ENCODE peak calls at places on chromosomes 13 and 19, in seven cellular contexts. J, P, E, A, H, U and I are unnamed samples.

GRCh38 chr19:13077233-13077632 is 25.4 kb downstream of the LYL1 start:
- DNase-seq in J (no peak), P (no peak), E (no peak), A (no peak), H (no peak), U (no peak), I (no peak)

GRCh38 chr13:99926014-99926731 is 45.4 kb downstream of the ZIC5 start:
- DNase-seq in J (peak; percentile 59), P (peak; percentile 16), E (no peak), A (no peak), H (no peak), U (no peak), I (peak; percentile 25)

GRCh38 chr19:29841559-29842367 is 30.0 kb downstream of the CCNE1 start:
- DNase-seq in J (peak; percentile 31), P (peak; percentile 57), E (no peak), A (no peak), H (no peak), U (no peak), I (peak; percentile 62)

GRCh38 chr13:113666951-113667701 is at the start of gene GRK1:
- DNase-seq in J (no peak), P (no peak), E (no peak), A (peak; percentile 36), H (no peak), U (no peak), I (no peak)

GRCh38 chr19:17580470-17581000 is 25.1 kb downstream of the COLGALT1 start:
- DNase-seq in J (no peak), P (no peak), E (no peak), A (no peak), H (no peak), U (no peak), I (no peak)

GRCh38 chr13:21022694-21023325 is 38.6 kb downstream of the LATS2 start:
- DNase-seq in J (no peak), P (no peak), E (no peak), A (no peak), H (no peak), U (no peak), I (no peak)

GRCh38 chr19:3868770-3869456 is at the start of gene ZFR2:
- DNase-seq in J (no peak), P (no peak), E (no peak), A (no peak), H (no peak), U (no peak), I (no peak)

GRCh38 chr13:100668408-100668807 is 6.2 kb downstream of the TMTC4 start:
- DNase-seq in J (peak; percentile 3), P (peak; percentile 17), E (no peak), A (no peak), H (no peak), U (no peak), I (no peak)

GRCh38 chr13:93169980-93170379 is 56.6 kb upstream of the GPC6 start:
- DNase-seq in J (peak; percentile 89), P (peak; percentile 97), E (peak; percentile 28), A (no peak), H (no peak), U (no peak), I (peak; percentile 46)

GRCh38 chr13:31663880-31664585 is 75.3 kb upstream of the RXFP2 start:
- DNase-seq in J (no peak), P (no peak), E (no peak), A (no peak), H (no peak), U (no peak), I (no peak)

GRCh38 chr19:13701624-13702023 is 62.7 kb upstream of the MRI1 start:
- DNase-seq in J (no peak), P (no peak), E (no peak), A (no peak), H (no peak), U (no peak), I (no peak)

GRCh38 chr19:19223060-19223459 is 11.3 kb downstream of the NCAN start:
- DNase-seq in J (no peak), P (no peak), E (no peak), A (no peak), H (no peak), U (no peak), I (no peak)

GRCh38 chr13:62837895-62838294 is 1422.2 kb upstream of the PCDH20 start:
- DNase-seq in J (no peak), P (peak; percentile 93), E (no peak), A (no peak), H (no peak), U (no peak), I (no peak)

GRCh38 chr13:82571653-82572052 is 1310.6 kb downstream of the SLITRK1 start:
- DNase-seq in J (no peak), P (no peak), E (no peak), A (no peak), H (no peak), U (no peak), I (peak; percentile 34)

GRCh38 chr19:8641908-8642547 is 11.6 kb downstream of the NFILZ start:
- DNase-seq in J (peak; percentile 70), P (peak; percentile 65), E (no peak), A (no peak), H (no peak), U (no peak), I (peak; percentile 51)

GRCh38 chr19:3643592-3644313 is 17.2 kb upstream of the CACTIN start:
- DNase-seq in J (no peak), P (no peak), E (no peak), A (no peak), H (no peak), U (no peak), I (no peak)

GRCh38 chr13:99955747-99956472 is 15.7 kb downstream of the ZIC5 start:
- DNase-seq in J (peak; percentile 69), P (peak; percentile 17), E (peak; percentile 4), A (no peak), H (peak; percentile 54), U (peak; percentile 58), I (peak; percentile 53)

GRCh38 chr19:35474104-35474503 is 16.2 kb downstream of the KRTDAP start:
- DNase-seq in J (no peak), P (no peak), E (no peak), A (no peak), H (no peak), U (no peak), I (no peak)

GRCh38 chr19:13872695-13873389 is 4.1 kb upstream of the NANOS3 start:
- DNase-seq in J (no peak), P (no peak), E (no peak), A (no peak), H (peak; percentile 71), U (peak; percentile 53), I (no peak)